ENCODE peak calls at places on chromosomes 12 and 14, in ten cellular contexts. One of them, this sample, is unnamed.

GRCh38 chr12:120190985-120191480 is 3.5 kb downstream of the GCN1 start:
- DNase-seq in uterus: no peak
- DNase-seq in tibial nerve: no peak
- DNase-seq in GM12865: peak; percentile 18
- DNase-seq in LNCaP clone FGC: no peak
- DNase-seq in foreskin fibroblast: no peak
- DNase-seq in prostate gland: no peak
- DNase-seq in pancreas: no peak
- DNase-seq in choroid plexus epithelial cell: no peak
- DNase-seq in breast epithelium: no peak
- DNase-seq in this sample: no peak

GRCh38 chr14:52895000-52895399 is 55.9 kb downstream of the FERMT2 start:
- DNase-seq in breast epithelium: no peak
- DNase-seq in pancreas: no peak
- DNase-seq in tibial nerve: no peak
- DNase-seq in choroid plexus epithelial cell: peak; percentile 43
- DNase-seq in prostate gland: no peak
- DNase-seq in GM12865: peak; percentile 43
- DNase-seq in uterus: no peak
- DNase-seq in LNCaP clone FGC: no peak
- DNase-seq in foreskin fibroblast: no peak
- DNase-seq in this sample: no peak

GRCh38 chr14:91892918-91893527 is 25.7 kb upstream of the TC2N start:
- DNase-seq in pancreas: no peak
- DNase-seq in prostate gland: no peak
- DNase-seq in choroid plexus epithelial cell: peak; percentile 21
- DNase-seq in LNCaP clone FGC: no peak
- DNase-seq in tibial nerve: no peak
- DNase-seq in breast epithelium: no peak
- DNase-seq in foreskin fibroblast: no peak
- DNase-seq in uterus: no peak
- DNase-seq in GM12865: peak; percentile 43
- DNase-seq in this sample: no peak

GRCh38 chr12:42638697-42639096 is 49.2 kb upstream of the PRICKLE1 start:
- DNase-seq in pancreas: no peak
- DNase-seq in breast epithelium: no peak
- DNase-seq in foreskin fibroblast: no peak
- DNase-seq in choroid plexus epithelial cell: no peak
- DNase-seq in uterus: no peak
- DNase-seq in LNCaP clone FGC: no peak
- DNase-seq in tibial nerve: no peak
- DNase-seq in GM12865: no peak
- DNase-seq in prostate gland: no peak
- DNase-seq in this sample: no peak

GRCh38 chr12:109065154-109065852 is 12.9 kb downstream of the USP30 start:
- DNase-seq in LNCaP clone FGC: no peak
- DNase-seq in GM12865: no peak
- DNase-seq in pancreas: peak; percentile 81
- DNase-seq in uterus: no peak
- DNase-seq in foreskin fibroblast: no peak
- DNase-seq in choroid plexus epithelial cell: peak; percentile 7
- DNase-seq in prostate gland: no peak
- DNase-seq in tibial nerve: no peak
- DNase-seq in breast epithelium: no peak
- DNase-seq in this sample: no peak

GRCh38 chr12:76029982-76030377 is 1.6 kb downstream of the PHLDA1 start:
- DNase-seq in pancreas: no peak
- DNase-seq in prostate gland: no peak
- DNase-seq in choroid plexus epithelial cell: peak; percentile 62
- DNase-seq in tibial nerve: no peak
- DNase-seq in uterus: no peak
- DNase-seq in GM12865: no peak
- DNase-seq in breast epithelium: no peak
- DNase-seq in foreskin fibroblast: no peak
- DNase-seq in LNCaP clone FGC: no peak
- DNase-seq in this sample: peak; percentile 70

GRCh38 chr12:41288188-41288811 is 100.2 kb downstream of the PDZRN4 start:
- DNase-seq in GM12865: no peak
- DNase-seq in breast epithelium: no peak
- DNase-seq in prostate gland: no peak
- DNase-seq in LNCaP clone FGC: no peak
- DNase-seq in tibial nerve: no peak
- DNase-seq in uterus: no peak
- DNase-seq in foreskin fibroblast: no peak
- DNase-seq in choroid plexus epithelial cell: no peak
- DNase-seq in pancreas: no peak
- DNase-seq in this sample: no peak

GRCh38 chr12:93825926-93826599 is 148.9 kb downstream of the CRADD start:
- DNase-seq in LNCaP clone FGC: peak; percentile 58
- DNase-seq in uterus: no peak
- DNase-seq in GM12865: no peak
- DNase-seq in tibial nerve: no peak
- DNase-seq in foreskin fibroblast: no peak
- DNase-seq in choroid plexus epithelial cell: peak; percentile 13
- DNase-seq in pancreas: no peak
- DNase-seq in breast epithelium: no peak
- DNase-seq in prostate gland: peak; percentile 44
- DNase-seq in this sample: peak; percentile 75

GRCh38 chr12:67025543-67026114 is 243.5 kb upstream of the CAND1 start:
- DNase-seq in choroid plexus epithelial cell: peak; percentile 30
- DNase-seq in prostate gland: no peak
- DNase-seq in foreskin fibroblast: no peak
- DNase-seq in uterus: no peak
- DNase-seq in GM12865: peak; percentile 47
- DNase-seq in LNCaP clone FGC: no peak
- DNase-seq in tibial nerve: peak; percentile 33
- DNase-seq in breast epithelium: no peak
- DNase-seq in pancreas: no peak
- DNase-seq in this sample: peak; percentile 17

GRCh38 chr14:20632831-20633771 is 8.4 kb downstream of the OR6S1 start:
- DNase-seq in pancreas: peak; percentile 42
- DNase-seq in uterus: peak; percentile 62
- DNase-seq in choroid plexus epithelial cell: peak; percentile 87
- DNase-seq in foreskin fibroblast: peak; percentile 69
- DNase-seq in GM12865: peak; percentile 90
- DNase-seq in prostate gland: no peak
- DNase-seq in breast epithelium: no peak
- DNase-seq in LNCaP clone FGC: peak; percentile 83
- DNase-seq in tibial nerve: peak; percentile 34
- DNase-seq in this sample: peak; percentile 86

GRCh38 chr14:35747379-35747778 is 61.7 kb downstream of the RALGAPA1 start:
- DNase-seq in prostate gland: peak; percentile 6
- DNase-seq in pancreas: no peak
- DNase-seq in foreskin fibroblast: no peak
- DNase-seq in LNCaP clone FGC: peak; percentile 70
- DNase-seq in GM12865: no peak
- DNase-seq in tibial nerve: no peak
- DNase-seq in choroid plexus epithelial cell: no peak
- DNase-seq in breast epithelium: no peak
- DNase-seq in uterus: no peak
- DNase-seq in this sample: peak; percentile 5

GRCh38 chr14:104604461-104605449 is at the start of gene TMEM179:
- DNase-seq in breast epithelium: no peak
- DNase-seq in LNCaP clone FGC: no peak
- DNase-seq in prostate gland: no peak
- DNase-seq in GM12865: no peak
- DNase-seq in pancreas: no peak
- DNase-seq in uterus: no peak
- DNase-seq in choroid plexus epithelial cell: peak; percentile 16
- DNase-seq in foreskin fibroblast: no peak
- DNase-seq in tibial nerve: no peak
- DNase-seq in this sample: peak; percentile 14

GRCh38 chr14:69654109-69654508 is 42.7 kb downstream of the SUSD6 start:
- DNase-seq in prostate gland: peak; percentile 75
- DNase-seq in foreskin fibroblast: no peak
- DNase-seq in breast epithelium: peak; percentile 68
- DNase-seq in tibial nerve: no peak
- DNase-seq in choroid plexus epithelial cell: no peak
- DNase-seq in GM12865: no peak
- DNase-seq in uterus: no peak
- DNase-seq in pancreas: no peak
- DNase-seq in LNCaP clone FGC: peak; percentile 94
- DNase-seq in this sample: no peak

GRCh38 chr12:54472494-54473262 is 724 bp downstream of the GTSF1 start:
- DNase-seq in breast epithelium: no peak
- DNase-seq in prostate gland: no peak
- DNase-seq in LNCaP clone FGC: no peak
- DNase-seq in GM12865: no peak
- DNase-seq in choroid plexus epithelial cell: no peak
- DNase-seq in foreskin fibroblast: no peak
- DNase-seq in tibial nerve: no peak
- DNase-seq in uterus: no peak
- DNase-seq in pancreas: no peak
- DNase-seq in this sample: no peak

GRCh38 chr14:61533513-61534255 is 161.6 kb upstream of the HIF1A start:
- DNase-seq in foreskin fibroblast: no peak
- DNase-seq in tibial nerve: no peak
- DNase-seq in uterus: no peak
- DNase-seq in GM12865: no peak
- DNase-seq in breast epithelium: no peak
- DNase-seq in pancreas: no peak
- DNase-seq in LNCaP clone FGC: no peak
- DNase-seq in prostate gland: no peak
- DNase-seq in choroid plexus epithelial cell: no peak
- DNase-seq in this sample: no peak

GRCh38 chr12:43332977-43333649 is 218.9 kb downstream of the ADAMTS20 start:
- DNase-seq in GM12865: no peak
- DNase-seq in breast epithelium: no peak
- DNase-seq in foreskin fibroblast: peak; percentile 36
- DNase-seq in prostate gland: no peak
- DNase-seq in tibial nerve: no peak
- DNase-seq in LNCaP clone FGC: no peak
- DNase-seq in choroid plexus epithelial cell: peak; percentile 72
- DNase-seq in uterus: no peak
- DNase-seq in pancreas: no peak
- DNase-seq in this sample: peak; percentile 73

GRCh38 chr12:84842406-84843013 is 70.1 kb downstream of the SLC6A15 start:
- DNase-seq in uterus: no peak
- DNase-seq in tibial nerve: peak; percentile 55
- DNase-seq in GM12865: peak; percentile 42
- DNase-seq in breast epithelium: no peak
- DNase-seq in LNCaP clone FGC: peak; percentile 7
- DNase-seq in foreskin fibroblast: peak; percentile 26
- DNase-seq in pancreas: no peak
- DNase-seq in prostate gland: no peak
- DNase-seq in choroid plexus epithelial cell: peak; percentile 75
- DNase-seq in this sample: peak; percentile 63

GRCh38 chr14:76349993-76350392 is 25.9 kb upstream of the ESRRB start:
- DNase-seq in uterus: no peak
- DNase-seq in foreskin fibroblast: no peak
- DNase-seq in breast epithelium: no peak
- DNase-seq in prostate gland: no peak
- DNase-seq in LNCaP clone FGC: no peak
- DNase-seq in tibial nerve: no peak
- DNase-seq in GM12865: no peak
- DNase-seq in pancreas: no peak
- DNase-seq in choroid plexus epithelial cell: no peak
- DNase-seq in this sample: no peak

GRCh38 chr14:76350671-76351070 is 25.3 kb upstream of the ESRRB start:
- DNase-seq in breast epithelium: no peak
- DNase-seq in tibial nerve: no peak
- DNase-seq in LNCaP clone FGC: no peak
- DNase-seq in choroid plexus epithelial cell: no peak
- DNase-seq in GM12865: no peak
- DNase-seq in prostate gland: no peak
- DNase-seq in foreskin fibroblast: no peak
- DNase-seq in pancreas: no peak
- DNase-seq in uterus: no peak
- DNase-seq in this sample: no peak

GRCh38 chr14:76354310-76354709 is 21.6 kb upstream of the ESRRB start:
- DNase-seq in GM12865: no peak
- DNase-seq in prostate gland: no peak
- DNase-seq in pancreas: no peak
- DNase-seq in tibial nerve: no peak
- DNase-seq in breast epithelium: no peak
- DNase-seq in uterus: no peak
- DNase-seq in LNCaP clone FGC: no peak
- DNase-seq in foreskin fibroblast: no peak
- DNase-seq in choroid plexus epithelial cell: no peak
- DNase-seq in this sample: no peak

GRCh38 chr14:76351941-76352340 is 24.0 kb upstream of the ESRRB start:
- DNase-seq in GM12865: no peak
- DNase-seq in tibial nerve: no peak
- DNase-seq in pancreas: no peak
- DNase-seq in LNCaP clone FGC: no peak
- DNase-seq in uterus: no peak
- DNase-seq in foreskin fibroblast: no peak
- DNase-seq in choroid plexus epithelial cell: no peak
- DNase-seq in prostate gland: no peak
- DNase-seq in breast epithelium: no peak
- DNase-seq in this sample: no peak

GRCh38 chr14:76352639-76353281 is 23.2 kb upstream of the ESRRB start:
- DNase-seq in LNCaP clone FGC: no peak
- DNase-seq in choroid plexus epithelial cell: peak; percentile 56
- DNase-seq in GM12865: peak; percentile 63
- DNase-seq in foreskin fibroblast: no peak
- DNase-seq in pancreas: peak; percentile 62
- DNase-seq in prostate gland: peak; percentile 20
- DNase-seq in tibial nerve: peak; percentile 42
- DNase-seq in uterus: peak; percentile 18
- DNase-seq in breast epithelium: no peak
- DNase-seq in this sample: peak; percentile 46
- H3K4me3 ChIP-seq in LNCaP clone FGC: no peak overlapping the region
- H3K4me3 ChIP-seq in choroid plexus epithelial cell: peak overlapping the region; percentile 39
- H3K4me3 ChIP-seq in GM12865: no peak overlapping the region
- H3K4me3 ChIP-seq in foreskin fibroblast: peak overlapping the region; percentile 44
- H3K4me3 ChIP-seq in pancreas: no peak overlapping the region
- H3K4me3 ChIP-seq in prostate gland: no peak overlapping the region
- H3K4me3 ChIP-seq in tibial nerve: peak overlapping the region; percentile 19
- H3K4me3 ChIP-seq in uterus: no peak overlapping the region
- H3K4me3 ChIP-seq in breast epithelium: peak overlapping the region; percentile 15
- H3K4me3 ChIP-seq in this sample: no peak overlapping the region

GRCh38 chr14:99024926-99025325 is 247.1 kb downstream of the BCL11B start:
- DNase-seq in prostate gland: no peak
- DNase-seq in tibial nerve: no peak
- DNase-seq in pancreas: no peak
- DNase-seq in LNCaP clone FGC: no peak
- DNase-seq in foreskin fibroblast: no peak
- DNase-seq in uterus: no peak
- DNase-seq in breast epithelium: no peak
- DNase-seq in GM12865: no peak
- DNase-seq in choroid plexus epithelial cell: no peak
- DNase-seq in this sample: no peak
- TF ChIP-seq CTCF in prostate gland: no peak
- TF ChIP-seq CTCF in tibial nerve: no peak
- TF ChIP-seq CTCF in pancreas: no peak
- TF ChIP-seq CTCF in LNCaP clone FGC: no peak
- TF ChIP-seq CTCF in foreskin fibroblast: no peak
- TF ChIP-seq CTCF in uterus: no peak
- TF ChIP-seq CTCF in breast epithelium: no peak
- TF ChIP-seq CTCF in GM12865: no peak
- TF ChIP-seq CTCF in choroid plexus epithelial cell: no peak
- TF ChIP-seq CTCF in this sample: no peak

GRCh38 chr14:50859296-50859624 is 12.6 kb upstream of the ABHD12B start:
- DNase-seq in tibial nerve: no peak
- DNase-seq in LNCaP clone FGC: no peak
- DNase-seq in pancreas: no peak
- DNase-seq in prostate gland: no peak
- DNase-seq in GM12865: peak; percentile 11
- DNase-seq in breast epithelium: no peak
- DNase-seq in uterus: no peak
- DNase-seq in choroid plexus epithelial cell: no peak
- DNase-seq in foreskin fibroblast: no peak
- DNase-seq in this sample: no peak
- H3K4me3 ChIP-seq in tibial nerve: peak overlapping the region; percentile 58
- H3K4me3 ChIP-seq in LNCaP clone FGC: no peak overlapping the region
- H3K4me3 ChIP-seq in pancreas: no peak overlapping the region
- H3K4me3 ChIP-seq in prostate gland: no peak overlapping the region
- H3K4me3 ChIP-seq in GM12865: peak overlapping the region; percentile 75
- H3K4me3 ChIP-seq in breast epithelium: peak overlapping the region; percentile 43
- H3K4me3 ChIP-seq in uterus: peak overlapping the region; percentile 37
- H3K4me3 ChIP-seq in choroid plexus epithelial cell: peak overlapping the region; percentile 60
- H3K4me3 ChIP-seq in foreskin fibroblast: no peak overlapping the region
- H3K4me3 ChIP-seq in this sample: peak overlapping the region; percentile 45

GRCh38 chr12:95976416-95976832 is 19.7 kb downstream of the HAL start:
- DNase-seq in uterus: no peak
- DNase-seq in foreskin fibroblast: peak; percentile 10
- DNase-seq in GM12865: no peak
- DNase-seq in tibial nerve: no peak
- DNase-seq in prostate gland: no peak
- DNase-seq in choroid plexus epithelial cell: peak; percentile 39
- DNase-seq in LNCaP clone FGC: no peak
- DNase-seq in breast epithelium: no peak
- DNase-seq in pancreas: no peak
- DNase-seq in this sample: peak; percentile 51
- TF ChIP-seq CTCF in uterus: no peak
- TF ChIP-seq CTCF in foreskin fibroblast: no peak
- TF ChIP-seq CTCF in GM12865: no peak
- TF ChIP-seq CTCF in tibial nerve: no peak
- TF ChIP-seq CTCF in prostate gland: no peak
- TF ChIP-seq CTCF in choroid plexus epithelial cell: no peak
- TF ChIP-seq CTCF in LNCaP clone FGC: no peak
- TF ChIP-seq CTCF in breast epithelium: no peak
- TF ChIP-seq CTCF in pancreas: no peak
- TF ChIP-seq CTCF in this sample: no peak

This sample was measured in cardiac fibroblast.